ENCODE peak calls at places on chromosomes 1 and 21, in four cellular contexts. R is K562, O is GM12878, Z is HepG2. U is an unnamed sample.

GRCh38 chr1:3261969-3262579 is 192.4 kb upstream of the ARHGEF16 start:
- DNase-seq in R (no peak), O (no peak), Z (no peak), U (no peak)

GRCh38 chr1:160651428-160652064 is 4.7 kb upstream of the SLAMF1 start:
- DNase-seq in O (no peak), R (no peak), Z (no peak), U (no peak)

GRCh38 chr1:12316331-12316730 is 86.5 kb downstream of the VPS13D start:
- DNase-seq in O (no peak), Z (no peak), R (no peak), U (no peak)

GRCh38 chr1:198966519-198966918 is 327.7 kb downstream of the PTPRC start:
- DNase-seq in Z (no peak), R (no peak), O (no peak), U (no peak)

GRCh38 chr1:38454236-38454635 is 405.3 kb downstream of the RRAGC start:
- DNase-seq in Z (no peak), O (no peak), R (peak), U (no peak)

GRCh38 chr1:176789571-176790090 is 326.7 kb downstream of the PAPPA2 start:
- DNase-seq in O (no peak), R (no peak), Z (no peak), U (no peak)

GRCh38 chr1:64933296-64934070 is 32.9 kb downstream of the JAK1 start:
- DNase-seq in R (no peak), O (no peak), Z (no peak), U (no peak)

GRCh38 chr1:100649128-100649527 is 70.4 kb upstream of the VCAM1 start:
- DNase-seq in O (no peak), Z (no peak), R (no peak), U (no peak)

GRCh38 chr1:54256756-54257155 is 56.8 kb downstream of the MRPL37 start:
- DNase-seq in Z (no peak), O (no peak), R (no peak), U (no peak)

GRCh38 chr1:30417001-30417700 is 306.2 kb downstream of the MATN1 start:
- DNase-seq in Z (no peak), O (no peak), R (no peak), U (no peak)

GRCh38 chr1:156513189-156513588 is 12.6 kb upstream of the MEF2D start:
- DNase-seq in R (no peak), O (no peak), Z (no peak), U (no peak)

GRCh38 chr1:84862810-84863251 is 30.2 kb downstream of the LPAR3 start:
- DNase-seq in R (no peak), Z (no peak), O (peak), U (peak)

GRCh38 chr1:151058682-151059341 is 610 bp downstream of the CDC42SE1 start:
- DNase-seq in O (no peak), Z (no peak), R (no peak), U (no peak)

GRCh38 chr1:167934407-167935251 is 1.9 kb upstream of the DCAF6 start:
- DNase-seq in O (no peak), R (no peak), Z (no peak), U (no peak)

GRCh38 chr1:92465256-92465647 is 21.5 kb downstream of the GFI1 start:
- DNase-seq in O (no peak), R (no peak), Z (no peak), U (no peak)

GRCh38 chr1:220164517-220164916 is 70.6 kb downstream of the IARS2 start:
- DNase-seq in Z (no peak), O (no peak), R (no peak), U (no peak)

GRCh38 chr1:30740251-30740951 is 17.0 kb upstream of the MATN1 start:
- DNase-seq in Z (peak), R (no peak), O (no peak), U (no peak)

GRCh38 chr1:10504259-10504658 is 29.5 kb downstream of the PEX14 start:
- DNase-seq in O (no peak), R (no peak), Z (peak), U (no peak)

GRCh38 chr1:167157101-167157500 is 63.2 kb downstream of the STYXL2 start:
- DNase-seq in R (no peak), O (no peak), Z (no peak), U (no peak)

GRCh38 chr1:209405183-209405823 is 178.2 kb upstream of the CAMK1G start:
- DNase-seq in O (no peak), R (no peak), Z (no peak), U (no peak)

GRCh38 chr1:223074901-223075300 is 68.1 kb downstream of the TLR5 start:
- DNase-seq in Z (no peak), O (no peak), R (no peak), U (no peak)
- TF ChIP-seq TAF1 in Z (no peak), O (no peak), R (no peak), U (no peak)

DNA sequence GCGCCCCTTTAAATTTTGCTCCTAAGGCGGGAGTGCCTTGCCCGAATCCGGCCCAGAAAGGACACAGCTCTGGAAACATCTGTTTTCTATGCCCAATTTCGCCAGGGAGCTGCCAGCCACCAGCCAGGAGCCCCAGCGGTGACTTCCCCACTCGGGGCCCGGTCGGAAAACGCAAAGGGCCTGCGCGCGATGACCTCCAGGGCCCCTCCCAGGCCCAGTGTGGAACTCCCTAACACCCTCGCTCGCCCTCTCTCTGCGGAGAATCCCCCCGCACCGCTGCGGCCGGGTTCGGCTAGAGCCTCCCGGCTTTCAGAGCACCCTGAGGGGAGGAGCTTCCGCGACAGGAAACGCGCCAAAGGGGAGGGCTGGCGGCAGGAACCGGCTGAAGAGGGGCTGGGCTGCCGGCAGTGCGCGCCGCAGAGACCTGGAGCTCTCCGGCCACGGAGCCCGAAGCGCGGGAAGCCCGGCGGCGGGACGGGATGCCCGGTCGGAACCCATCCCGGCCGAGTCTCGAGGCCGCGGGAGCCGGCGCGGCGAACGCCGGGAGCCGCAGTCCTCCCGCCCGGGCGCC is 505 bp downstream of the CLSPN start:
- DNase-seq in O (peak), Z (peak), R (peak), U (peak)
- TF ChIP-seq POLR2AphosphoS5 in O (peak), Z (peak), R (no peak), U (peak)

GRCh38 chr1:95635820-95636219 is 401.8 kb downstream of the RWDD3 start:
- DNase-seq in R (no peak), Z (no peak), O (no peak), U (no peak)

GRCh38 chr1:95636897-95637296 is 402.9 kb downstream of the RWDD3 start:
- DNase-seq in O (no peak), Z (no peak), R (no peak), U (no peak)

GRCh38 chr1:95641386-95641785 is 407.4 kb downstream of the RWDD3 start:
- DNase-seq in R (no peak), Z (peak), O (no peak), U (no peak)

GRCh38 chr1:95642035-95642434 is 408.0 kb downstream of the RWDD3 start:
- DNase-seq in R (no peak), O (no peak), Z (no peak), U (no peak)

DNA sequence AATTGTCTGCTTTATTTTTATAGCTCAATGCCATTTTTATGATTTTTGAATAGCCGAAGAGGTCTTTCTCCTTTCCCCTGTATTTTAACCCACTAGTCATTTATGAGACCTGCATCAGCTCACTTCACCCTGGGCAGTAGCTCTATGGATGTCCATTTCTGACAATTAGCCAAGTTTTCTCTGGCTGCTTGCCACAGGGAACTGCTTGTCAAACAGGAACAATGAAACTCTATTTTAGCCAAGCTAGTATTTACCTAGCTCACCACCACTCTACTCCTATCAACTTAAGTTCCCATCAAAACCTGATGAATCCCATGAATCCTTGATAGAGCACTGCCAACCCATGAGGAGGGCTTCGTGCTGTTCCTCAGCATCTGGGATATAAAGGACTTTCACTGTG is 406.7 kb downstream of the RWDD3 start:
- DNase-seq in O (no peak), R (no peak), Z (peak), U (no peak)
- TF ChIP-seq TAF1 in O (no peak), R (no peak), Z (no peak), U (no peak)

DNA sequence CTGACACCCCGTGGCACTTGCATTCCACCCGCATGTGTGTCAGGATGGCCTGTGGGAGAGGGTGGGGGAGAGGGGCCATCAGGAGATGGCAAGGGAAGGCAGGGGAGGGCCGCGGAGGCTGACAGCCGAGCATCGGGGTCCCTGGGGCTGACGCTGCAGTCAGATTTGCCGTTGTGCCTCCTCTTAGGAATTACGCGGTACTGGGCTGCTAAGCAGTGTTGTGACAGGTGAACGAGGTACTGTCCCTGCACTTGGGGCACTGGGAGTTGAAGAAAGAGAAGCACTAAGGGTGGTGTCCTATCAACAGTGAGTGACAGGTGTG is 22.5 kb downstream of the WNT4 start:
- DNase-seq in Z (no peak), R (no peak), O (no peak), U (no peak)
- TF ChIP-seq POLR2AphosphoS5 in Z (no peak), R (no peak), O (no peak), U (no peak)

GRCh38 chr21:34670220-34670961 is 1.6 kb downstream of the CLIC6 start:
- DNase-seq in R (no peak), O (no peak), Z (no peak), U (peak)

GRCh38 chr21:34671891-34672290 is 3.1 kb downstream of the CLIC6 start:
- DNase-seq in Z (no peak), R (no peak), O (no peak), U (no peak)

GRCh38 chr21:34669149-34669879 is 520 bp downstream of the CLIC6 start:
- DNase-seq in R (no peak), Z (no peak), O (no peak), U (peak)

GRCh38 chr21:34673006-34673405 is 4.2 kb downstream of the CLIC6 start:
- DNase-seq in R (no peak), O (no peak), Z (no peak), U (no peak)

GRCh38 chr21:34670962-34671348 is 2.2 kb downstream of the CLIC6 start:
- DNase-seq in O (no peak), Z (no peak), R (no peak), U (no peak)
- TF ChIP-seq TAF1 in O (no peak), Z (no peak), R (no peak), U (no peak)

GRCh38 chr1:43976045-43976444 is 1.3 kb downstream of the ATP6V0B start:
- DNase-seq in O (no peak), R (peak), Z (no peak), U (no peak)

GRCh38 chr1:43975249-43975961 is 645 bp downstream of the ATP6V0B start:
- DNase-seq in Z (no peak), R (no peak), O (no peak), U (no peak)

GRCh38 chr1:43977376-43978263 is 1.4 kb upstream of the B4GALT2 start:
- DNase-seq in R (no peak), O (no peak), Z (no peak), U (no peak)

GRCh38 chr1:43978264-43978550 is 803 bp upstream of the B4GALT2 start:
- DNase-seq in Z (peak), O (no peak), R (no peak), U (no peak)

GRCh38 chr1:43976890-43977289 is 2.1 kb upstream of the B4GALT2 start:
- DNase-seq in O (no peak), R (no peak), Z (no peak), U (no peak)
- TF ChIP-seq POLR2AphosphoS5 in O (no peak), R (no peak), Z (no peak), U (no peak)

DNA sequence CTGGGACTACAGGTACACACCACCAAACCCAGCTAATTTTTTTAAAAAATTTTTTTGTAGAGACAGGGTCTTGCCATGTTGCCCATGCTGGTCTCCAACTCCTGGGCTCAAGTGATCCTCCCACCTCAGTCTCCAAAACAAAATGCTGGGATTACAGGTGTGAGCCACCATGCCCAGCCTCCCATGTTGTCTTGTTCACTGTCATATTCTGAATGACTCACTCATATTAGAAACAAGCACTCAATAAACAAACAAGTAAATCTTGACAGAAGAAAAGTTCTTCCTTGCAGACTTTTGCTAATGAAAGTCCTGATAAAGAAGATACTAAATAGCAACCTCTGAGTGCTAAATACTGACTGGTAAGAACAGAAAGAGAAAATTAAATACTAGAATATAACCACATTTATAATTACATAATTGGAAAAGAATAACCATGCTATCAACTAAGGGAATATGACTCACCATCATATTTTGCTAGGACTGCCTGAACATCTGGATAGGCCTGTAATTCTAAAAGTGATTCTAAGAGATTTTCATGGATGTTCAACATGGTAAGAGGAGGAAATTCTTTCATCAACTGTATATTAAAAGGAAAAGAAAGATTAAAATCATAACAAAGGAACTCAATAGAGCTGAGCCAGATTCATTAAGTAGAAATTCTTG is 37.3 kb downstream of the ST7L start:
- DNase-seq in R (no peak), O (no peak), Z (no peak), U (no peak)
- TF ChIP-seq TAF1 in R (no peak), O (no peak), Z (no peak), U (no peak)

GRCh38 chr1:46303872-46304326 is 401 bp downstream of the UQCRH start:
- DNase-seq in R (no peak), O (no peak), Z (no peak), U (no peak)
- TF ChIP-seq POLR2AphosphoS5 in R (no peak), O (no peak), Z (no peak), U (no peak)

DNA sequence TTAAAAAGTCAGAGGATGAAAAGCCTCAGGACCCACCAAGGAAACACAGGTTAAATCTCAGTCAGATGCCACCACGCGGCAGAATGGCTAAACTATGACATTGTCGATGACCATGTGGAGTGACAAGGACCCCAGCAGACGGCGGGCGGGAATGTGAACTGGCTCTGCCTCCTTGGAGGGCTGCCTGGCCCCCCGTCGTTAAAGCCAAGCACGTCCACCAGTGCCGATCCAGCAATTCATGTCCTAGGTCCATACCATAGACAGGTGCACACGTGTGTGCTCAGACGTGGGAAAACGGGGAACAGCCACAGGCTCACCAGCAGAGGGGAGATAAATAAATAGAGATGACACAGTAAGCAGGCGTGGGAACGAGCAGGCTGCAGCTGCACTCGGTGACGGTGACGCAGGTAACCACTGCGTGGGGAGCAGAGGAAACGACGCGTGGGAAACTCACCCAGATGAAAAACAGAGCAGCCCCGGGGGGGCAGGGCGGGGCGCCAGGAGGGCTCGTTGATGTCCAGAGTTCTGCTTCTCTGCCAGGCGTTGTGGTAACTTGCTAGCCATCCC is 28.3 kb upstream of the PCBP3 start:
- DNase-seq in R (peak), O (peak), Z (peak), U (no peak)
- TF ChIP-seq TAF1 in R (no peak), O (peak), Z (no peak), U (no peak)

GRCh38 chr1:227343201-227343600 is 24.9 kb upstream of the CDC42BPA start:
- DNase-seq in R (no peak), O (no peak), Z (no peak), U (no peak)

GRCh38 chr1:227342075-227342829 is 24.0 kb upstream of the CDC42BPA start:
- DNase-seq in O (no peak), Z (no peak), R (no peak), U (no peak)

DNA sequence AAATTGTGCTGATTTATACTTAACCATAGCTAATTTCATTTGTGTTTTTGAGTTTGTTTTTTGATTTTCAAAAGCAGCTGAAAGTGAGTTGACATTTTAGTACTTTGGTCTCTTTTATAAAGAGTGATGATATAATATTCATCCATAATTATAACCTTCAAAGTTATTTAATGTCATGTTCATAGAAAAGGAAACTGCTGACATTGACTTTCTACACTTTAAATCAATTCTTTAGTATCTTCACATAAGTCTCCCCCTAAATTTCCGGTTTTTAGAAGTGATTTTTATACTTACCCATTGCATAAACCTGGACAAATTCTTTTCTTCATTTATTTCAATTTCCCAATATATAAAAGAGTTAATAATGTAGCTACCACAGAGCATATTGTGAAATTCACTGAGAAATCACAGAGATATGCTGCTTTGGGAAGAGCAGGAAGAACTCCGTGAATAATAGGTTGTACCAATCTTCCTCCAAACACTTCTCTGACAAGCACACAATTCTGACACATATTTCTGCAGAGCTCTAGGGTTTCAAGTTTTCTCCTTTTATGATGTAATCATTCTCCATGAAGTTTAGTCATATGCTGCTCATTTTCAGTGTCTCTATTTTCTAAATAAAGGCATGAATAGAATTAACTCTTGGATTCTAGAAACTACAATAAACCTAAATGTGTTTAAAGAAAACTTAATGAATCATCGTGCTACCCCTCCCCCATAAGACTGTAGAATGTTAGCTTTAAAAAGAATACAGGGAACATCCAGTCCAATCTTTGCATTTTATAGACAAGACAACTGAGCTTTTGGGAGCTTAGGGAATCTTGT is 25.6 kb upstream of the CDC42BPA start:
- DNase-seq in R (no peak), O (no peak), Z (no peak), U (no peak)
- TF ChIP-seq POLR2AphosphoS5 in R (no peak), O (no peak), Z (no peak), U (no peak)